ENCODE peak calls at places on chromosomes 13 and 19, in eight cellular contexts. One of them, this sample, is unnamed.

GRCh38 chr13:114059946-114060860 is 72.2 kb downstream of the RASA3 start:
- DNase-seq in CD4-positive, alpha-beta T cell: no peak
- DNase-seq in hepatocyte: no peak
- DNase-seq in AG10803: no peak
- DNase-seq in thoracic aorta: no peak
- DNase-seq in epithelial cell of esophagus: no peak
- DNase-seq in mucosa of descending colon: no peak
- DNase-seq in adrenal gland: peak
- DNase-seq in this sample: no peak

GRCh38 chr19:41877490-41877876 is 404 bp downstream of the CD79A start:
- DNase-seq in CD4-positive, alpha-beta T cell: no peak
- DNase-seq in epithelial cell of esophagus: no peak
- DNase-seq in AG10803: no peak
- DNase-seq in mucosa of descending colon: no peak
- DNase-seq in thoracic aorta: no peak
- DNase-seq in hepatocyte: no peak
- DNase-seq in adrenal gland: no peak
- DNase-seq in this sample: no peak

GRCh38 chr19:518292-519231 is 11.3 kb downstream of the TPGS1 start:
- DNase-seq in AG10803: peak
- DNase-seq in thoracic aorta: no peak
- DNase-seq in hepatocyte: peak
- DNase-seq in mucosa of descending colon: no peak
- DNase-seq in CD4-positive, alpha-beta T cell: peak
- DNase-seq in epithelial cell of esophagus: peak
- DNase-seq in adrenal gland: no peak
- DNase-seq in this sample: no peak

GRCh38 chr19:58393725-58394033 is 1.8 kb upstream of the RNF225 start:
- DNase-seq in epithelial cell of esophagus: no peak
- DNase-seq in thoracic aorta: no peak
- DNase-seq in CD4-positive, alpha-beta T cell: no peak
- DNase-seq in mucosa of descending colon: no peak
- DNase-seq in AG10803: no peak
- DNase-seq in hepatocyte: no peak
- DNase-seq in adrenal gland: no peak
- DNase-seq in this sample: no peak

GRCh38 chr13:97878421-97879375 is 74.8 kb upstream of the IPO5 start:
- DNase-seq in hepatocyte: no peak
- DNase-seq in adrenal gland: no peak
- DNase-seq in mucosa of descending colon: no peak
- DNase-seq in thoracic aorta: no peak
- DNase-seq in CD4-positive, alpha-beta T cell: no peak
- DNase-seq in AG10803: no peak
- DNase-seq in epithelial cell of esophagus: no peak
- DNase-seq in this sample: no peak

GRCh38 chr13:24982333-24982999 is 113.5 kb upstream of the PABPC3 start:
- DNase-seq in CD4-positive, alpha-beta T cell: no peak
- DNase-seq in adrenal gland: no peak
- DNase-seq in AG10803: no peak
- DNase-seq in thoracic aorta: no peak
- DNase-seq in mucosa of descending colon: peak
- DNase-seq in epithelial cell of esophagus: no peak
- DNase-seq in hepatocyte: no peak
- DNase-seq in this sample: no peak

GRCh38 chr13:90746230-90746629 is 601.3 kb upstream of the MIR17HG start:
- DNase-seq in AG10803: no peak
- DNase-seq in hepatocyte: no peak
- DNase-seq in CD4-positive, alpha-beta T cell: no peak
- DNase-seq in epithelial cell of esophagus: no peak
- DNase-seq in mucosa of descending colon: no peak
- DNase-seq in adrenal gland: no peak
- DNase-seq in thoracic aorta: no peak
- DNase-seq in this sample: no peak

GRCh38 chr13:66560991-66561390 is 669.1 kb downstream of the PCDH9 start:
- DNase-seq in epithelial cell of esophagus: no peak
- DNase-seq in adrenal gland: no peak
- DNase-seq in hepatocyte: no peak
- DNase-seq in CD4-positive, alpha-beta T cell: no peak
- DNase-seq in thoracic aorta: no peak
- DNase-seq in AG10803: no peak
- DNase-seq in mucosa of descending colon: no peak
- DNase-seq in this sample: no peak

GRCh38 chr19:11166281-11167142 is 10.9 kb upstream of the SPC24 start:
- DNase-seq in thoracic aorta: no peak
- DNase-seq in AG10803: peak
- DNase-seq in mucosa of descending colon: peak
- DNase-seq in hepatocyte: no peak
- DNase-seq in adrenal gland: no peak
- DNase-seq in CD4-positive, alpha-beta T cell: no peak
- DNase-seq in epithelial cell of esophagus: no peak
- DNase-seq in this sample: no peak

GRCh38 chr13:109941951-109942350 is 155.6 kb upstream of the IRS2 start:
- DNase-seq in adrenal gland: no peak
- DNase-seq in mucosa of descending colon: no peak
- DNase-seq in hepatocyte: no peak
- DNase-seq in AG10803: peak
- DNase-seq in CD4-positive, alpha-beta T cell: no peak
- DNase-seq in thoracic aorta: no peak
- DNase-seq in epithelial cell of esophagus: peak
- DNase-seq in this sample: no peak

GRCh38 chr19:10612515-10613119 is 12.7 kb upstream of the SLC44A2 start:
- DNase-seq in epithelial cell of esophagus: no peak
- DNase-seq in adrenal gland: peak
- DNase-seq in thoracic aorta: peak
- DNase-seq in mucosa of descending colon: peak
- DNase-seq in CD4-positive, alpha-beta T cell: no peak
- DNase-seq in hepatocyte: no peak
- DNase-seq in AG10803: no peak
- DNase-seq in this sample: no peak

GRCh38 chr13:113472355-113473025 is 18.0 kb downstream of the DCUN1D2 start:
- DNase-seq in adrenal gland: peak
- DNase-seq in AG10803: no peak
- DNase-seq in mucosa of descending colon: no peak
- DNase-seq in CD4-positive, alpha-beta T cell: no peak
- DNase-seq in thoracic aorta: no peak
- DNase-seq in hepatocyte: no peak
- DNase-seq in epithelial cell of esophagus: no peak
- DNase-seq in this sample: no peak

GRCh38 chr13:51781246-51782022 is 22.5 kb downstream of the DHRS12 start:
- DNase-seq in thoracic aorta: no peak
- DNase-seq in hepatocyte: peak
- DNase-seq in AG10803: no peak
- DNase-seq in mucosa of descending colon: no peak
- DNase-seq in CD4-positive, alpha-beta T cell: no peak
- DNase-seq in adrenal gland: no peak
- DNase-seq in epithelial cell of esophagus: peak
- DNase-seq in this sample: no peak

GRCh38 chr13:23794267-23795161 is 94.7 kb downstream of the MIPEP start:
- DNase-seq in thoracic aorta: no peak
- DNase-seq in AG10803: peak
- DNase-seq in adrenal gland: no peak
- DNase-seq in hepatocyte: no peak
- DNase-seq in CD4-positive, alpha-beta T cell: no peak
- DNase-seq in epithelial cell of esophagus: peak
- DNase-seq in mucosa of descending colon: no peak
- DNase-seq in this sample: no peak

GRCh38 chr19:56105090-56105701 is 15.9 kb downstream of the ZNF787 start:
- DNase-seq in AG10803: peak
- DNase-seq in adrenal gland: peak
- DNase-seq in epithelial cell of esophagus: peak
- DNase-seq in thoracic aorta: peak
- DNase-seq in CD4-positive, alpha-beta T cell: peak
- DNase-seq in hepatocyte: peak
- DNase-seq in mucosa of descending colon: peak
- DNase-seq in this sample: peak

GRCh38 chr13:40386586-40386985 is 279.9 kb downstream of the FOXO1 start:
- DNase-seq in CD4-positive, alpha-beta T cell: no peak
- DNase-seq in adrenal gland: no peak
- DNase-seq in mucosa of descending colon: no peak
- DNase-seq in thoracic aorta: no peak
- DNase-seq in hepatocyte: no peak
- DNase-seq in AG10803: no peak
- DNase-seq in epithelial cell of esophagus: peak
- DNase-seq in this sample: no peak

GRCh38 chr13:19888799-19889198 is 25.4 kb upstream of the ZMYM5 start:
- DNase-seq in hepatocyte: no peak
- DNase-seq in CD4-positive, alpha-beta T cell: no peak
- DNase-seq in mucosa of descending colon: no peak
- DNase-seq in thoracic aorta: no peak
- DNase-seq in adrenal gland: no peak
- DNase-seq in AG10803: peak
- DNase-seq in epithelial cell of esophagus: peak
- DNase-seq in this sample: no peak

GRCh38 chr19:56120371-56121179 is 520 bp downstream of the ZNF787 start:
- DNase-seq in adrenal gland: peak
- DNase-seq in hepatocyte: peak
- DNase-seq in mucosa of descending colon: peak
- DNase-seq in thoracic aorta: peak
- DNase-seq in epithelial cell of esophagus: peak
- DNase-seq in AG10803: peak
- DNase-seq in CD4-positive, alpha-beta T cell: peak
- DNase-seq in this sample: peak

GRCh38 chr19:51083181-51083580 is 494 bp upstream of the KLK14 start:
- DNase-seq in mucosa of descending colon: no peak
- DNase-seq in adrenal gland: no peak
- DNase-seq in thoracic aorta: no peak
- DNase-seq in epithelial cell of esophagus: no peak
- DNase-seq in AG10803: no peak
- DNase-seq in hepatocyte: no peak
- DNase-seq in CD4-positive, alpha-beta T cell: no peak
- DNase-seq in this sample: no peak

GRCh38 chr13:62433660-62434059 is 1018.0 kb upstream of the PCDH20 start:
- DNase-seq in CD4-positive, alpha-beta T cell: no peak
- DNase-seq in mucosa of descending colon: no peak
- DNase-seq in AG10803: no peak
- DNase-seq in hepatocyte: no peak
- DNase-seq in thoracic aorta: no peak
- DNase-seq in adrenal gland: no peak
- DNase-seq in epithelial cell of esophagus: no peak
- DNase-seq in this sample: no peak

GRCh38 chr13:21453352-21454089 is 5.6 kb downstream of the ZDHHC20 start:
- DNase-seq in mucosa of descending colon: no peak
- DNase-seq in CD4-positive, alpha-beta T cell: no peak
- DNase-seq in epithelial cell of esophagus: no peak
- DNase-seq in hepatocyte: no peak
- DNase-seq in AG10803: peak
- DNase-seq in thoracic aorta: no peak
- DNase-seq in adrenal gland: no peak
- DNase-seq in this sample: no peak

GRCh38 chr19:48934837-48935236 is 1.3 kb downstream of the DHDH start:
- DNase-seq in thoracic aorta: no peak
- DNase-seq in hepatocyte: no peak
- DNase-seq in epithelial cell of esophagus: no peak
- DNase-seq in adrenal gland: no peak
- DNase-seq in AG10803: no peak
- DNase-seq in mucosa of descending colon: no peak
- DNase-seq in CD4-positive, alpha-beta T cell: no peak
- DNase-seq in this sample: no peak

GRCh38 chr19:39832341-39833083 is 1.4 kb downstream of the DYRK1B start:
- DNase-seq in epithelial cell of esophagus: no peak
- DNase-seq in CD4-positive, alpha-beta T cell: no peak
- DNase-seq in adrenal gland: no peak
- DNase-seq in hepatocyte: no peak
- DNase-seq in AG10803: peak
- DNase-seq in mucosa of descending colon: no peak
- DNase-seq in thoracic aorta: no peak
- DNase-seq in this sample: no peak

DNA sequence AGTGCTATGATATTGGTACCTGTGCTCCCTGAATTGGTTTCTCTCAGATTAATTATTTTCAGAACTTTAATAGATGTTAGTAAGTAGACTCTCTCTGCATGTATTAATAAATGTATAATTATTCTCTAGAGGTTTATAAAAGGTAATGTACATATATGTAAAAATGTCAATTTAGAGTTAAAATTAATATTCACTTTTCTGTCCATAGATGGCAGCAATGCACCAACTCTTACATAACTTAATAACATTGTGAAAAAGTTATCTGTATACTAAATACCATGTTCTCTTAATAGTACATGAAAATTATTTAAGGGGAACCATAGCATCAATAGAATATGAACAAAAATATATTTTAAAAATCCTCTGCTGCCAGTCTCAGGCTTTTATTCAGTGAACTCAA is 515.0 kb upstream of the KLHL1 start:
- DNase-seq in CD4-positive, alpha-beta T cell: no peak
- DNase-seq in thoracic aorta: no peak
- DNase-seq in AG10803: peak
- DNase-seq in epithelial cell of esophagus: peak
- DNase-seq in adrenal gland: no peak
- DNase-seq in hepatocyte: peak
- DNase-seq in mucosa of descending colon: no peak
- DNase-seq in this sample: no peak
- TF ChIP-seq CTCF in CD4-positive, alpha-beta T cell: peak
- TF ChIP-seq CTCF in thoracic aorta: no peak
- TF ChIP-seq CTCF in AG10803: peak
- TF ChIP-seq CTCF in epithelial cell of esophagus: peak
- TF ChIP-seq CTCF in adrenal gland: peak
- TF ChIP-seq CTCF in hepatocyte: peak
- TF ChIP-seq CTCF in mucosa of descending colon: no peak
- TF ChIP-seq CTCF in this sample: no peak

GRCh38 chr13:94988654-94989053 is 276.3 kb upstream of the SOX21 start:
- DNase-seq in CD4-positive, alpha-beta T cell: no peak
- DNase-seq in adrenal gland: no peak
- DNase-seq in hepatocyte: no peak
- DNase-seq in thoracic aorta: no peak
- DNase-seq in AG10803: no peak
- DNase-seq in epithelial cell of esophagus: no peak
- DNase-seq in mucosa of descending colon: no peak
- DNase-seq in this sample: no peak
- TF ChIP-seq CTCF in CD4-positive, alpha-beta T cell: no peak
- TF ChIP-seq CTCF in adrenal gland: no peak
- TF ChIP-seq CTCF in hepatocyte: no peak
- TF ChIP-seq CTCF in thoracic aorta: no peak
- TF ChIP-seq CTCF in AG10803: no peak
- TF ChIP-seq CTCF in epithelial cell of esophagus: peak
- TF ChIP-seq CTCF in mucosa of descending colon: no peak
- TF ChIP-seq CTCF in this sample: no peak

DNA sequence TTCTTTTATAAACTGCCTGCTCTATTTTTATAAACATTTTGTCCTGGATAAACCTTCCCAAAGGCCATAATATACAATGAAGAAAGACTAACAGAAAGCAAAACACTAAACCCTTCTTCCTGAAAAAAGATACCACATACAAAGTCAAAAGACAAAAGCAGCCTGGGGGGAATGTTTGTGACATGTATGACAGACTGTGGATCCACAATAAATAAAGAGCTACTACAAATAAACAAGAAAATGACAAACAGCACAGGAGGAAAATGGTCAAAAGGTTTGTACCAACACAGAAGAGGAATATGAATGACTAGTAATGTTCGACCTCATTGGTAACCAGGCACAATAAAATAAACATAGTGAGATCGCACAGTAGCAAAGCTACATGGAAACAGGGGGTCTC is 19.8 kb downstream of the AP2S1 start:
- DNase-seq in AG10803: no peak
- DNase-seq in epithelial cell of esophagus: no peak
- DNase-seq in mucosa of descending colon: no peak
- DNase-seq in thoracic aorta: no peak
- DNase-seq in hepatocyte: no peak
- DNase-seq in adrenal gland: no peak
- DNase-seq in CD4-positive, alpha-beta T cell: no peak
- DNase-seq in this sample: no peak
- TF ChIP-seq CTCF in AG10803: no peak
- TF ChIP-seq CTCF in epithelial cell of esophagus: no peak
- TF ChIP-seq CTCF in mucosa of descending colon: no peak
- TF ChIP-seq CTCF in thoracic aorta: no peak
- TF ChIP-seq CTCF in hepatocyte: no peak
- TF ChIP-seq CTCF in adrenal gland: no peak
- TF ChIP-seq CTCF in CD4-positive, alpha-beta T cell: no peak
- TF ChIP-seq CTCF in this sample: no peak

GRCh38 chr19:5567360-5567970 is at the start of gene TINCR:
- DNase-seq in thoracic aorta: no peak
- DNase-seq in hepatocyte: peak
- DNase-seq in mucosa of descending colon: no peak
- DNase-seq in adrenal gland: no peak
- DNase-seq in CD4-positive, alpha-beta T cell: no peak
- DNase-seq in epithelial cell of esophagus: no peak
- DNase-seq in AG10803: no peak
- DNase-seq in this sample: no peak
- TF ChIP-seq CTCF in thoracic aorta: no peak
- TF ChIP-seq CTCF in hepatocyte: peak
- TF ChIP-seq CTCF in mucosa of descending colon: no peak
- TF ChIP-seq CTCF in adrenal gland: no peak
- TF ChIP-seq CTCF in CD4-positive, alpha-beta T cell: no peak
- TF ChIP-seq CTCF in epithelial cell of esophagus: peak
- TF ChIP-seq CTCF in AG10803: no peak
- TF ChIP-seq CTCF in this sample: no peak

This sample was measured in activated B cell treated with CpG ODN at 0.5 μM for 24 hours.